ENCODE peak calls at places on chromosomes 1 and 21, in seven cellular contexts. N is ovary, V is right atrium auricular region, Y is tibial nerve, F is AG04450, G is mammary epithelial cell, X is ascending aorta. J is an unnamed sample.

GRCh38 chr1:67013573-67013972 is 40.4 kb downstream of the SLC35D1 start:
- DNase-seq in N (no peak), V (no peak), Y (no peak), F (peak), G (peak), X (no peak), J (no peak)

GRCh38 chr1:198123146-198123545 is 33.7 kb upstream of the NEK7 start:
- DNase-seq in N (no peak), V (no peak), Y (no peak), F (no peak), G (no peak), X (no peak), J (peak)

GRCh38 chr1:38018864-38019343 is 6.4 kb downstream of the UTP11 start:
- DNase-seq in N (no peak), V (no peak), Y (no peak), F (no peak), G (no peak), X (no peak), J (no peak)

GRCh38 chr1:64881281-64881680 is 85.1 kb downstream of the JAK1 start:
- DNase-seq in N (no peak), V (no peak), Y (no peak), F (no peak), G (peak), X (no peak), J (peak)

GRCh38 chr1:63988941-63989340 is 214.5 kb upstream of the UBE2U start:
- DNase-seq in N (no peak), V (no peak), Y (no peak), F (no peak), G (no peak), X (no peak), J (no peak)

GRCh38 chr1:226332947-226333346 is 24.0 kb upstream of the LIN9 start:
- DNase-seq in N (no peak), V (no peak), Y (no peak), F (no peak), G (no peak), X (no peak), J (no peak)

GRCh38 chr1:30672661-30673060 is 50.7 kb downstream of the MATN1 start:
- DNase-seq in N (no peak), V (no peak), Y (no peak), F (no peak), G (no peak), X (no peak), J (no peak)

GRCh38 chr21:46226920-46227599 is 1.5 kb downstream of the LSS start:
- DNase-seq in N (peak), V (no peak), Y (no peak), F (no peak), G (peak), X (no peak), J (peak)

GRCh38 chr1:193325042-193325441 is 138.6 kb upstream of the B3GALT2 start:
- DNase-seq in N (no peak), V (no peak), Y (no peak), F (no peak), G (peak), X (no peak), J (no peak)

GRCh38 chr1:91803847-91804545 is 82.0 kb downstream of the TGFBR3 start:
- DNase-seq in N (no peak), V (no peak), Y (no peak), F (no peak), G (peak), X (no peak), J (no peak)

GRCh38 chr1:32701951-32702598 is 495 bp downstream of the SYNC start:
- DNase-seq in N (peak), V (no peak), Y (no peak), F (no peak), G (no peak), X (peak), J (peak)

GRCh38 chr1:203497378-203497777 is 3.4 kb downstream of the OPTC start:
- DNase-seq in N (no peak), V (no peak), Y (no peak), F (no peak), G (no peak), X (no peak), J (no peak)

GRCh38 chr1:103459385-103459784 is 66.1 kb upstream of the RNPC3 start:
- DNase-seq in N (no peak), V (no peak), Y (peak), F (no peak), G (peak), X (no peak), J (no peak)

GRCh38 chr21:41636636-41637625 is 129.0 kb upstream of the TMPRSS2 start:
- DNase-seq in N (no peak), V (no peak), Y (no peak), F (no peak), G (no peak), X (no peak), J (no peak)

GRCh38 chr1:194225781-194226180 is 1039.4 kb upstream of the B3GALT2 start:
- DNase-seq in N (no peak), V (no peak), Y (no peak), F (no peak), G (no peak), X (no peak), J (no peak)

GRCh38 chr1:110151175-110151715 is 951 bp downstream of the SLC6A17 start:
- DNase-seq in N (no peak), V (no peak), Y (no peak), F (no peak), G (no peak), X (no peak), J (no peak)

GRCh38 chr1:233394860-233395717 is 67.6 kb downstream of the MAP3K21 start:
- DNase-seq in N (no peak), V (no peak), Y (peak), F (peak), G (peak), X (no peak), J (peak)

GRCh38 chr1:44970317-44970716 is 16.1 kb downstream of the EIF2B3 start:
- DNase-seq in N (no peak), V (no peak), Y (no peak), F (no peak), G (peak), X (no peak), J (peak)

GRCh38 chr1:10494418-10494753 is 19.6 kb downstream of the PEX14 start:
- DNase-seq in N (no peak), V (no peak), Y (no peak), F (no peak), G (no peak), X (no peak), J (no peak)

GRCh38 chr1:78113156-78113916 is 67.6 kb downstream of the GIPC2 start:
- DNase-seq in N (no peak), V (no peak), Y (no peak), F (no peak), G (peak), X (no peak), J (no peak)

GRCh38 chr1:12067900-12068821 is 5.1 kb downstream of the TNFRSF8 start:
- DNase-seq in N (no peak), V (no peak), Y (no peak), F (peak), G (no peak), X (no peak), J (peak)

GRCh38 chr1:203179328-203180009 is 3.8 kb upstream of the MYBPH start:
- DNase-seq in N (no peak), V (no peak), Y (no peak), F (no peak), G (no peak), X (no peak), J (no peak)

GRCh38 chr1:230158422-230159291 is 91.6 kb downstream of the GALNT2 start:
- DNase-seq in N (no peak), V (no peak), Y (no peak), F (no peak), G (no peak), X (peak), J (no peak)

GRCh38 chr1:181324797-181325616 is 158.3 kb upstream of the CACNA1E start:
- DNase-seq in N (no peak), V (no peak), Y (no peak), F (no peak), G (peak), X (no peak), J (no peak)

GRCh38 chr1:61950418-61950817 is 208.1 kb downstream of the PATJ start:
- DNase-seq in N (no peak), V (no peak), Y (no peak), F (no peak), G (no peak), X (no peak), J (no peak)

GRCh38 chr1:93735722-93736121 is 54.1 kb upstream of the BCAR3 start:
- DNase-seq in N (no peak), V (no peak), Y (no peak), F (peak), G (peak), X (no peak), J (peak)

GRCh38 chr1:62070384-62071011 is 124.2 kb upstream of the L1TD1 start:
- DNase-seq in N (no peak), V (no peak), Y (peak), F (no peak), G (no peak), X (no peak), J (peak)

GRCh38 chr1:31587720-31588423 is 11.6 kb downstream of the TINAGL1 start:
- DNase-seq in N (peak), V (peak), Y (no peak), F (no peak), G (no peak), X (peak), J (no peak)

GRCh38 chr1:23978825-23979224 is 1.3 kb downstream of the SRSF10 start:
- DNase-seq in N (no peak), V (no peak), Y (no peak), F (no peak), G (no peak), X (no peak), J (no peak)

GRCh38 chr1:43402055-43402865 is 12.6 kb downstream of the SZT2 start:
- DNase-seq in N (no peak), V (no peak), Y (no peak), F (no peak), G (no peak), X (no peak), J (no peak)

GRCh38 chr1:212520746-212521145 is 87.8 kb upstream of the ATF3 start:
- DNase-seq in N (no peak), V (no peak), Y (no peak), F (no peak), G (no peak), X (no peak), J (no peak)

GRCh38 chr1:53562256-53562982 is 103.2 kb downstream of the DMRTB1 start:
- DNase-seq in N (no peak), V (no peak), Y (no peak), F (no peak), G (no peak), X (peak), J (no peak)

GRCh38 chr1:15362737-15363128 is 47.0 kb upstream of the EFHD2 start:
- DNase-seq in N (no peak), V (no peak), Y (no peak), F (no peak), G (no peak), X (no peak), J (no peak)

GRCh38 chr1:110002695-110003094 is 18.1 kb downstream of the AHCYL1 start:
- DNase-seq in N (no peak), V (no peak), Y (no peak), F (no peak), G (no peak), X (no peak), J (no peak)

GRCh38 chr1:221634606-221635005 is 107.3 kb downstream of the DUSP10 start:
- DNase-seq in N (no peak), V (no peak), Y (no peak), F (no peak), G (no peak), X (no peak), J (no peak)

GRCh38 chr1:15501208-15502032 is 22.6 kb downstream of the CASP9 start:
- DNase-seq in N (no peak), V (no peak), Y (peak), F (no peak), G (peak), X (no peak), J (peak)

GRCh38 chr1:39266269-39266668 is 61.8 kb downstream of the MACF1 start:
- DNase-seq in N (no peak), V (no peak), Y (no peak), F (no peak), G (no peak), X (no peak), J (no peak)
- H3K4me3 ChIP-seq in N (no peak), V (no peak), Y (no peak), F (no peak), G (no peak), X (no peak), J (no peak)

GRCh38 chr21:37606549-37606948 is 240.0 kb downstream of the DYRK1A start:
- DNase-seq in N (no peak), V (no peak), Y (no peak), F (no peak), G (no peak), X (no peak), J (no peak)

GRCh38 chr21:37603129-37603528 is 236.6 kb downstream of the DYRK1A start:
- DNase-seq in N (no peak), V (no peak), Y (no peak), F (no peak), G (no peak), X (no peak), J (no peak)

GRCh38 chr21:37605006-37605405 is 238.4 kb downstream of the DYRK1A start:
- DNase-seq in N (no peak), V (no peak), Y (no peak), F (no peak), G (no peak), X (no peak), J (no peak)

GRCh38 chr21:37601915-37602314 is 235.3 kb downstream of the DYRK1A start:
- DNase-seq in N (no peak), V (no peak), Y (no peak), F (no peak), G (no peak), X (no peak), J (no peak)

DNA sequence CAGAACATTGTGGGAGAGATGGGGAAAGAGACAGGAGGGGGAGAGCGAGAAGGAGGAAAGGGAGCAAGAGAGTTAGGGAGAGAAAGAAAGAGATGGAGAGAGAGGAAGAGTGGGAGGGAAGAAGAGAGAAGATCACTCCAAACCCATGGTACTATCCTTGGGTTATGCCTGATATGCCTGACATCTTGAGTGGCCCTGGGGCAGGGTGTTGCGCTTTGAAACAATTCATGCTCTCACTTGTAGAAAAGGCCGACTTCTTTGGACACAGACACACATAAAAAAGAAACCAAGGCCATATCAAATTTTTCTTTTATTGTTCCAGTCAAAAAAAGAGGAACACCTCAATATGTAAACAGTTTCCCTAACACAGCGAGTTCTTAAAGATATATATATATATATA is 240.5 kb downstream of the DYRK1A start:
- DNase-seq in N (no peak), V (no peak), Y (no peak), F (no peak), G (no peak), X (no peak), J (no peak)
- TF ChIP-seq CTCF in N (no peak), V (no peak), Y (no peak), F (no peak), G (no peak), X (no peak), J (no peak)

GRCh38 chr1:174550296-174550695 is 102.5 kb downstream of the GPR52 start:
- DNase-seq in N (no peak), V (no peak), Y (no peak), F (no peak), G (peak), X (no peak), J (peak)
- H3K27ac ChIP-seq in N (no peak), V (no peak), Y (no peak), F (no peak), G (no peak), X (no peak), J (no peak)

GRCh38 chr1:117231748-117232373 is 21.1 kb upstream of the VTCN1 start:
- DNase-seq in N (no peak), V (no peak), Y (no peak), F (no peak), G (no peak), X (no peak), J (no peak)
- H3K4me3 ChIP-seq in N (no peak), V (no peak), Y (no peak), F (no peak), G (no peak), X (no peak), J (no peak)

GRCh38 chr1:35443768-35444518 is 113.3 kb downstream of the KIAA0319L start:
- DNase-seq in N (no peak), V (no peak), Y (no peak), F (no peak), G (no peak), X (no peak), J (no peak)
- TF ChIP-seq CTCF in N (no peak), V (no peak), Y (no peak), F (peak), G (no peak), X (peak), J (peak)

GRCh38 chr1:6498576-6499111 is 7.2 kb upstream of the PLEKHG5 start:
- DNase-seq in N (peak), V (no peak), Y (no peak), F (no peak), G (no peak), X (no peak), J (no peak)
- H3K27ac ChIP-seq in N (no peak), V (peak), Y (peak), F (no peak), G (no peak), X (peak), J (no peak)